ENCODE peak calls at places on chromosomes 1 and 21, in four cellular contexts. M is neuronal stem cell, C is mesendoderm, G is H9. E is an unnamed sample. For H3K79me1, the result is how much of the 10 kb centered on the place peaks cover.

GRCh38 chr1:18360251-18360650 is 120.5 kb upstream of the KLHDC7A start:
- DNase-seq in M (no peak), C (peak), G (no peak), E (no peak)

GRCh38 chr1:118202076-118202608 is 17.1 kb upstream of the SPAG17 start:
- DNase-seq in M (no peak), C (no peak), G (no peak), E (no peak)

GRCh38 chr1:56915960-56916359 is 49.9 kb downstream of the C8B start:
- DNase-seq in M (no peak), C (no peak), G (no peak), E (no peak)

GRCh38 chr1:230167419-230167852 is 100.4 kb downstream of the GALNT2 start:
- DNase-seq in M (no peak), C (peak), G (peak), E (peak)

GRCh38 chr1:43302721-43303476 is 2.1 kb downstream of the TIE1 start:
- DNase-seq in M (no peak), C (no peak), G (no peak), E (peak)

GRCh38 chr1:218164111-218164929 is 120.8 kb upstream of the RRP15 start:
- DNase-seq in M (peak), C (peak), G (peak), E (peak)

GRCh38 chr1:235160395-235160964 is 570 bp downstream of the RBM34 start:
- DNase-seq in M (no peak), C (peak), G (no peak), E (no peak)

GRCh38 chr1:208235983-208236761 is 8.0 kb downstream of the PLXNA2 start:
- DNase-seq in M (no peak), C (no peak), G (no peak), E (no peak)

GRCh38 chr21:42555756-42556438 is 42.2 kb downstream of the SLC37A1 start:
- DNase-seq in M (no peak), C (no peak), G (no peak), E (no peak)

GRCh38 chr1:22318279-22318983 is 133.2 kb upstream of the ZBTB40 start:
- DNase-seq in M (peak), C (peak), G (peak), E (peak)

GRCh38 chr21:39713905-39714304 is 31.1 kb upstream of the IGSF5 start:
- DNase-seq in M (no peak), C (no peak), G (no peak), E (no peak)

GRCh38 chr1:25617626-25618432 is 1.2 kb downstream of the MAN1C1 start:
- DNase-seq in M (no peak), C (peak), G (no peak), E (peak)

GRCh38 chr1:86448670-86449069 is 20.1 kb upstream of the CLCA1 start:
- DNase-seq in M (no peak), C (no peak), G (no peak), E (no peak)

GRCh38 chr1:74715806-74716205 is 17.0 kb downstream of the CRYZ start:
- DNase-seq in M (no peak), C (no peak), G (no peak), E (no peak)

GRCh38 chr1:160045653-160046052 is 13.9 kb upstream of the PIGM start:
- DNase-seq in M (no peak), C (no peak), G (no peak), E (no peak)

GRCh38 chr1:36530791-36531190 is 48.1 kb upstream of the CSF3R start:
- DNase-seq in M (no peak), C (no peak), G (no peak), E (no peak)

GRCh38 chr1:53367503-53368313 is 39.8 kb upstream of the LRP8 start:
- DNase-seq in M (no peak), C (no peak), G (peak), E (no peak)

GRCh38 chr1:153566414-153567371 is 1.0 kb upstream of the S100A2 start:
- DNase-seq in M (peak), C (peak), G (peak), E (peak)

GRCh38 chr21:32456497-32456918 is 44.0 kb downstream of the EVA1C start:
- DNase-seq in M (no peak), C (no peak), G (no peak), E (no peak)

GRCh38 chr1:18819211-18819610 is 40.2 kb downstream of the TAS1R2 start:
- DNase-seq in M (no peak), C (peak), G (peak), E (no peak)

GRCh38 chr21:42254631-42255030 is 35.7 kb downstream of the ABCG1 start:
- DNase-seq in M (no peak), C (no peak), G (no peak), E (no peak)

GRCh38 chr1:103220503-103221095 is 112.3 kb upstream of the COL11A1 start:
- DNase-seq in M (no peak), C (no peak), G (no peak), E (no peak)

GRCh38 chr1:9115656-9116205 is 13.2 kb downstream of the GPR157 start:
- DNase-seq in M (no peak), C (no peak), G (no peak), E (no peak)

GRCh38 chr21:45543371-45543709 is 1.1 kb upstream of the SLC19A1 start:
- DNase-seq in M (no peak), C (no peak), G (peak), E (no peak)

GRCh38 chr1:77424236-77424635 is 142.4 kb downstream of the AK5 start:
- DNase-seq in M (no peak), C (no peak), G (no peak), E (no peak)

GRCh38 chr1:101181930-101182329 is 54.9 kb upstream of the S1PR1 start:
- DNase-seq in M (no peak), C (no peak), G (no peak), E (no peak)

GRCh38 chr1:10740123-10740522 is 56.3 kb downstream of the CASZ1 start:
- DNase-seq in M (no peak), C (no peak), G (no peak), E (no peak)

GRCh38 chr1:52786148-52786547 is 56.4 kb upstream of the ZYG11A start:
- DNase-seq in M (no peak), C (no peak), G (no peak), E (no peak)

GRCh38 chr1:27548136-27548853 is 55.6 kb downstream of the AHDC1 start:
- DNase-seq in M (no peak), C (no peak), G (no peak), E (no peak)

GRCh38 chr1:27545876-27546275 is 55.9 kb upstream of the WASF2 start:
- DNase-seq in M (no peak), C (no peak), G (no peak), E (no peak)

GRCh38 chr1:27549807-27550408 is 54.0 kb downstream of the AHDC1 start:
- DNase-seq in M (no peak), C (no peak), G (no peak), E (no peak)

GRCh38 chr1:27548858-27549719 is 54.9 kb downstream of the AHDC1 start:
- DNase-seq in M (no peak), C (no peak), G (no peak), E (no peak)

GRCh38 chr1:27547220-27548116 is 56.5 kb downstream of the AHDC1 start:
- DNase-seq in M (no peak), C (peak), G (no peak), E (no peak)
- H3K79me1 ChIP-seq in M (under half), C (under half), G (under half), E (under half)

GRCh38 chr1:246587606-246588005 is 21.4 kb downstream of the CNST start:
- DNase-seq in M (no peak), C (no peak), G (no peak), E (peak)
- H3K4me2 ChIP-seq in M (no peak), C (no peak), G (no peak), E (no peak)

GRCh38 chr21:33674226-33674625 is 31.9 kb downstream of the ITSN1 start:
- DNase-seq in M (no peak), C (no peak), G (no peak), E (no peak)
- H3K79me1 ChIP-seq in M (under half), C (under half), G (under half), E (under half)

DNA sequence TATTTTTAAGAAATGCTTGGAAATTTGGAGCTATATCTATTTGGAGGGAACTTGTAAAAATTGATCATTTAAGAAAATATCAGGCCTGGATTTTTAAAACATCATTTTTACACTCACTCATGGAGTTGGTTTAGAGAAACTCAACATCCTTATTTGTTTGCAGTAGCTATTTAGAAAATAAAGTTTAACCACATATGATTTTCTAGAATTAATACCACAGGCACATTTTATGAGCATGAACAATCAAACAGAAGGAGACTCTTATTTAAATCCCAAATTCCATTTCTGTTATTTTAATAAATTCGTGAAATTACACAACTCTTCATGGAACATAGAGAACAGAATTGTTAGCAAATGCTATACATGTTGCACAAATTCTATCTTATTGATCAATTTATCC is 3.2 kb downstream of the CDKN2C start:
- DNase-seq in M (no peak), C (no peak), G (no peak), E (no peak)
- H3K4me2 ChIP-seq in M (no peak), C (no peak), G (no peak), E (no peak)

E was measured in trophoblast cell.